ENCODE peak calls at places on chromosomes 5 and 9, in six cellular contexts. K is IMR-90, V is GM13977, X is Caco-2, Y is coronary artery, C is AG10803. O is an unnamed sample.

GRCh38 chr9:20684035-20684864 is at the start of gene FOCAD:
- DNase-seq in K (peak; percentile 92), V (peak; percentile 98), X (peak; percentile 93), Y (peak; percentile 97), C (peak; percentile 92), O (peak; percentile 89)

GRCh38 chr5:4614088-4614487 is 526.0 kb upstream of the ADAMTS16 start:
- DNase-seq in K (no peak), V (no peak), X (no peak), Y (no peak), C (no peak), O (no peak)

GRCh38 chr5:150155258-150156032 is at the start of gene PDGFRB:
- DNase-seq in K (peak; percentile 89), V (peak; percentile 82), X (no peak), Y (peak; percentile 98), C (peak; percentile 95), O (peak; percentile 91)

GRCh38 chr9:38335686-38336085 is 56.8 kb upstream of the ALDH1B1 start:
- DNase-seq in K (no peak), V (no peak), X (no peak), Y (no peak), C (no peak), O (no peak)

GRCh38 chr9:14687042-14687719 is 6.1 kb downstream of the ZDHHC21 start:
- DNase-seq in K (peak; percentile 94), V (no peak), X (no peak), Y (no peak), C (peak; percentile 65), O (peak; percentile 95)

GRCh38 chr5:68114641-68115040 is 100.9 kb upstream of the PIK3R1 start:
- DNase-seq in K (peak; percentile 84), V (no peak), X (no peak), Y (no peak), C (peak; percentile 91), O (peak; percentile 95)

GRCh38 chr9:118630931-118631595 is 738.2 kb downstream of the BRINP1 start:
- DNase-seq in K (no peak), V (no peak), X (no peak), Y (no peak), C (no peak), O (peak; percentile 39)

GRCh38 chr5:41785061-41785460 is 85.2 kb downstream of the OXCT1 start:
- DNase-seq in K (no peak), V (no peak), X (no peak), Y (no peak), C (no peak), O (no peak)

GRCh38 chr5:42518595-42519067 is 95.4 kb downstream of the GHR start:
- DNase-seq in K (peak; percentile 3), V (no peak), X (no peak), Y (no peak), C (peak; percentile 36), O (peak; percentile 69)

GRCh38 chr5:72146056-72146455 is 38.8 kb downstream of the MAP1B start:
- DNase-seq in K (no peak), V (no peak), X (no peak), Y (no peak), C (no peak), O (no peak)

GRCh38 chr5:38420691-38421395 is 135.6 kb downstream of the LIFR start:
- DNase-seq in K (peak; percentile 69), V (peak; percentile 35), X (peak; percentile 65), Y (no peak), C (peak; percentile 65), O (peak; percentile 80)

DNA sequence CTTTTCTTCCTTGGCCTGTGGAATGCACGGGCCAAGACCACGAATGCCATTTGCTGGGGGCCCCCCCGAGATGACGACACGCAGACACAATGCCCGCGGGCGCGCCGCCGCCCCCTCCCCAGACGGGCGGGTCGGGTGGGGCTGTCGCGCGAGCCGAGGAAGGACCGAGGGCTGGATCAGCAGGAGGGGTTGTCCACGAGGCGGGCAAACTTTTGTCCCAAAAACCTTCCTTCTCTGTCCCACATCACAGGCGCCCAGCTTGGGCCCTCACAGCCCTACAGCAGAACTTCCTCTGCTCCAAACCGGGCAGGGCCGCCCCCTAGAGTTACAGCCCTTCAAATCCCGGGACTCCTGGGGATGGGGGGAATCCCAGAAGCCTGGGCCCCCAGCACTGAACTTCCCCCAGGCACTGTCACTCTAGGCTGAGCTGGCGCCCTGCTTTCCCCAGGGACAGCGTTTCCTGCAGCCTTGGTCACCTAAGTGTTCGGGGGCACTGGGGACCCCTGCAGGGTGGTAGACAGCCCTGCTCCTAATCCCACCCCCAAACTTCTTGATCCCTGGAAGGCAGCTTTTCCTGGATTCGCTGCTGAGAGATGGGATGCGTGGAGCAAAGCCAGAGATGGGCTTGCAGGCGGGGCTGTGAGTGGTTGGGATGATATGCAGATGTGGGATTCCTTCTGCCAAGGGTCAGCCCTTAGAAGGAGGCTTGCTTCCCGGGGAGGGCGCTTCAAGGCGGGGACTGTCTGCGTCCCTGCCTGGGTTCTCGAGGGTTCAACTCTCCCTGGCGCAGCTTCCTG is 980 bp downstream of the COL5A1 start:
- DNase-seq in K (peak; percentile 91), V (peak; percentile 52), X (no peak), Y (peak; percentile 85), C (peak; percentile 90), O (peak; percentile 93)
- TF ChIP-seq CTCF in K (peak; percentile 55), V (no peak), X (no peak), Y (no peak), C (peak; percentile 56), O (peak; percentile 44)

GRCh38 chr9:78584589-78584988 is 287.7 kb downstream of the PSAT1 start:
- DNase-seq in K (no peak), V (no peak), X (no peak), Y (no peak), C (no peak), O (no peak)

GRCh38 chr9:78590068-78590467 is 293.1 kb downstream of the PSAT1 start:
- DNase-seq in K (peak; percentile 68), V (no peak), X (no peak), Y (no peak), C (no peak), O (no peak)

GRCh38 chr9:78585909-78586308 is 289.0 kb downstream of the PSAT1 start:
- DNase-seq in K (no peak), V (no peak), X (no peak), Y (no peak), C (no peak), O (no peak)
- TF ChIP-seq CTCF in K (no peak), V (no peak), X (no peak), Y (no peak), C (no peak), O (no peak)

GRCh38 chr9:131837316-131837715 is 97.4 kb upstream of the RAPGEF1 start:
- DNase-seq in K (no peak), V (no peak), X (no peak), Y (no peak), C (no peak), O (no peak)
- TF ChIP-seq CTCF in K (peak; percentile 8), V (peak; percentile 38), X (peak; percentile 27), Y (no peak), C (peak; percentile 4), O (no peak)

GRCh38 chr9:36862206-36863145 is 171.6 kb downstream of the PAX5 start:
- DNase-seq in K (peak; percentile 35), V (no peak), X (peak; percentile 56), Y (no peak), C (peak; percentile 25), O (peak; percentile 33)
- TF ChIP-seq CTCF in K (peak; percentile 56), V (peak; percentile 40), X (peak; percentile 72), Y (no peak), C (peak; percentile 74), O (peak; percentile 68)

GRCh38 chr5:103385722-103386121 is 127.2 kb downstream of the MACIR start:
- DNase-seq in K (no peak), V (no peak), X (no peak), Y (no peak), C (no peak), O (no peak)
- TF ChIP-seq CTCF in K (no peak), V (no peak), X (no peak), Y (no peak), C (no peak), O (no peak)

GRCh38 chr9:110455860-110456259 is 118.2 kb upstream of the TXNDC8 start:
- DNase-seq in K (no peak), V (no peak), X (no peak), Y (no peak), C (no peak), O (no peak)

GRCh38 chr9:110457245-110457644 is 119.6 kb upstream of the TXNDC8 start:
- DNase-seq in K (no peak), V (no peak), X (no peak), Y (no peak), C (no peak), O (no peak)

DNA sequence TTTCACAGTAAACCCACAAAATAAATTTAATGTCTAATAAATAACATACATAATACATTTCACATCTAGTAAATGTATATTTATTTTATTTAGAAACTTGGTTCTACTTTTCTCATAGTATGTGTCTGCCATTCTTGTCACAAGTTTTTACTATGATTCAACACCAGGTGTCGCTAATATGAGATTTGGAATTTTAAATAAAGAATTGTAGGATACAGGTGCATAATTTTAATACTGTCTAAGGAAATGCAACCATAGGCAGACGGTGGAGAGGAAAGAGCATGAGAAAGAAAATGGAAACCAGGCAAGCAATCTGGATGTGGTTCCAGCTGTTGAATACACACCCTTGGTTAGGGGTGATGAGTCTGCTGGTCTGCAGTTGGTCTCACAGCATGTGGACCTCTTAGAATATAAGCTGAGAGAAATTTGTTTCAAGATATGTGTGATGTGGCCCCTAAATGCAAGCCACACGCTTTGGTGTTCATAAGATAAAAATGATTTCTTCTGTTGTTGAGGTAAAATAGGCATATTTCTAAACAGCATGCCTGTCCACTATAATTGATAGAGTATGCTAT is 114.7 kb upstream of the TXNDC8 start:
- DNase-seq in K (peak; percentile 15), V (no peak), X (no peak), Y (no peak), C (peak; percentile 3), O (peak; percentile 32)
- TF ChIP-seq CTCF in K (peak; percentile 39), V (peak; percentile 39), X (peak; percentile 30), Y (no peak), C (peak; percentile 45), O (peak; percentile 36)

O was measured in fibroblast of mammary gland.